ENCODE peak calls at places on chromosomes 3 and 15, in four cellular contexts. H, L, T and Z are unnamed samples.

GRCh38 chr3:173685471-173685870 is 287.9 kb downstream of the NLGN1 start:
- DNase-seq in H (no peak), L (no peak), T (no peak), Z (no peak)

GRCh38 chr3:67719333-67719732 is 64.9 kb upstream of the SUCLG2 start:
- DNase-seq in H (no peak), L (no peak), T (no peak), Z (no peak)

GRCh38 chr15:41492597-41493204 is 973 bp upstream of the ITPKA start:
- DNase-seq in H (no peak), L (peak), T (no peak), Z (no peak)

GRCh38 chr3:196694202-196694638 is 17.8 kb downstream of the CEP19 start:
- DNase-seq in H (no peak), L (no peak), T (no peak), Z (no peak)

GRCh38 chr3:49779378-49780079 is 6.8 kb downstream of the IP6K1 start:
- DNase-seq in H (no peak), L (no peak), T (no peak), Z (no peak)

GRCh38 chr3:145017959-145018358 is 1046.3 kb downstream of the DIPK2A start:
- DNase-seq in H (no peak), L (no peak), T (no peak), Z (no peak)

GRCh38 chr3:197518794-197519451 is 36.8 kb downstream of the BDH1 start:
- DNase-seq in H (no peak), L (no peak), T (no peak), Z (no peak)

GRCh38 chr3:194573680-194574437 is 59.4 kb downstream of the TMEM44 start:
- DNase-seq in H (peak), L (peak), T (no peak), Z (peak)

GRCh38 chr3:142992323-142992722 is 9.0 kb upstream of the U2SURP start:
- DNase-seq in H (no peak), L (no peak), T (no peak), Z (no peak)

GRCh38 chr3:192417012-192417411 is 310.3 kb downstream of the FGF12 start:
- DNase-seq in H (no peak), L (no peak), T (no peak), Z (no peak)

GRCh38 chr3:114686624-114687023 is 392.8 kb downstream of the TIGIT start:
- DNase-seq in H (no peak), L (no peak), T (no peak), Z (no peak)

GRCh38 chr15:42148808-42149492 is 7.5 kb downstream of the PLA2G4F start:
- DNase-seq in H (no peak), L (no peak), T (no peak), Z (no peak)

GRCh38 chr3:138032567-138032966 is 22.6 kb downstream of the CLDN18 start:
- DNase-seq in H (no peak), L (no peak), T (no peak), Z (no peak)

GRCh38 chr3:196867507-196868296 is at the start of gene SENP5:
- DNase-seq in H (peak), L (peak), T (peak), Z (peak)

GRCh38 chr3:141228385-141228784 is 3.2 kb upstream of the PXYLP1 start:
- DNase-seq in H (no peak), L (no peak), T (no peak), Z (no peak)

GRCh38 chr3:72892870-72893269 is 5.0 kb downstream of the GXYLT2 start:
- DNase-seq in H (peak), L (peak), T (no peak), Z (no peak)

GRCh38 chr3:139300416-139300815 is 43.4 kb upstream of the MRPS22 start:
- DNase-seq in H (no peak), L (no peak), T (no peak), Z (no peak)

GRCh38 chr3:49415931-49416601 is 3.8 kb downstream of the TCTA start:
- DNase-seq in H (no peak), L (no peak), T (no peak), Z (no peak)

GRCh38 chr3:170999737-171000242 is 26.7 kb downstream of the SLC2A2 start:
- DNase-seq in H (peak), L (no peak), T (no peak), Z (peak)

GRCh38 chr3:190003730-190004129 is 117.0 kb downstream of the P3H2 start:
- DNase-seq in H (no peak), L (no peak), T (no peak), Z (no peak)

GRCh38 chr3:195732951-195733350 is 12.2 kb downstream of the MUC20 start:
- DNase-seq in H (no peak), L (peak), T (no peak), Z (no peak)

GRCh38 chr3:150385296-150386242 is 22.5 kb upstream of the TSC22D2 start:
- DNase-seq in H (no peak), L (no peak), T (no peak), Z (no peak)

GRCh38 chr3:141255864-141256263 is 24.2 kb downstream of the PXYLP1 start:
- DNase-seq in H (no peak), L (no peak), T (no peak), Z (peak)

GRCh38 chr15:90765489-90765888 is 48.3 kb downstream of the BLM start:
- DNase-seq in H (no peak), L (no peak), T (no peak), Z (no peak)

GRCh38 chr15:59242649-59243048 is 36.0 kb downstream of the LDHAL6B start:
- DNase-seq in H (no peak), L (no peak), T (no peak), Z (no peak)

GRCh38 chr3:32018723-32019564 is 37.4 kb downstream of the ZNF860 start:
- DNase-seq in H (no peak), L (no peak), T (no peak), Z (no peak)
- TF ChIP-seq CTCF in H (peak), L (peak), T (peak), Z (peak)

GRCh38 chr15:63089260-63090043 is 32.2 kb upstream of the LACTB start:
- DNase-seq in H (peak), L (peak), T (peak), Z (no peak)
- H3K4me3 ChIP-seq in H (no peak), L (no peak), T (no peak), Z (no peak)

DNA sequence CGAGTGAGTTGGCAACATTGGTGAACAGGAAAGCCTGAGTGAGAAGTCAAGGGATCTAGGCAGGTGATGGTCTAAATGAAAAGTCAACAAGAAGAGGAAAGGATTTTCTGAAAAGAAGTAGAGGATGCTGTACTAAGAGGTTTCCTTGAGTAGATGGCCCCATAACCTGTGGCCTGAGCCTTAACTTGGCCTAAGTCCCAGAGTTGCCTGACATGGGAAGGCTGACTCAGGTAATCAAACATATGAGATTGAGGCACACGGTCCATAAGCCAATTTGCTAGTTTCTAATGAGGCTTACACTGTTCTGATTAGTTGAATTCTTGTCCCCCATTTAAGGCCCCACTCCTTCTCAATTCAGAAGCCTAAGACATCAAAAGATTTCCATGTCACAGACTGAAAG is 262.5 kb upstream of the LMCD1 start:
- DNase-seq in H (no peak), L (no peak), T (no peak), Z (peak)
- H3K27ac ChIP-seq in H (no peak), L (no peak), T (no peak), Z (no peak)

GRCh38 chr3:57597240-57597972 is at the start of gene ARF4:
- DNase-seq in H (peak), L (peak), T (peak), Z (peak)
- TF ChIP-seq CTCF in H (no peak), L (no peak), T (peak), Z (no peak)

DNA sequence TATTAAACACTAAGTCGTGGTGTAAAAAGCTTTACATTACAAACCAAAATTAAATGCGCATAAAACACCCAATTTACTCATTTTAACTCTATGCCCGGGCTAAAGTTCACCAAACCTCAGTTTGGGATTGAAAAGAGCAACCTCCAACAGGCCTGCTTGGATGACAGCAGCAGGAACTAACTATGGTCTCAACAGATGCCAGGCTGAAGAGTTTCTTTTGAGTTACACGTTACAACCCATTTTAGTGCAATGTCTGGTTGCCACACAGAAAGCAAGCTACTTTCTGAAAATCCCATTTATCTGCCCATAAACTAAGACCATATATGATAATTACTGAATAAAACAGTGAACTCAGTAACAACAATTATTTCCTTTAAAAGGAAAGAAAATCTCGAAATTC is 2.2 kb downstream of the SATB1 start:
- DNase-seq in H (no peak), L (no peak), T (no peak), Z (no peak)
- H3K4me3 ChIP-seq in H (peak), L (no peak), T (peak), Z (peak)

GRCh38 chr15:84079885-84080777 is 155.4 kb upstream of the GOLGA6L4 start:
- DNase-seq in H (peak), L (peak), T (peak), Z (peak)
- H3K27ac ChIP-seq in H (no peak), L (no peak), T (no peak), Z (no peak)

DNA sequence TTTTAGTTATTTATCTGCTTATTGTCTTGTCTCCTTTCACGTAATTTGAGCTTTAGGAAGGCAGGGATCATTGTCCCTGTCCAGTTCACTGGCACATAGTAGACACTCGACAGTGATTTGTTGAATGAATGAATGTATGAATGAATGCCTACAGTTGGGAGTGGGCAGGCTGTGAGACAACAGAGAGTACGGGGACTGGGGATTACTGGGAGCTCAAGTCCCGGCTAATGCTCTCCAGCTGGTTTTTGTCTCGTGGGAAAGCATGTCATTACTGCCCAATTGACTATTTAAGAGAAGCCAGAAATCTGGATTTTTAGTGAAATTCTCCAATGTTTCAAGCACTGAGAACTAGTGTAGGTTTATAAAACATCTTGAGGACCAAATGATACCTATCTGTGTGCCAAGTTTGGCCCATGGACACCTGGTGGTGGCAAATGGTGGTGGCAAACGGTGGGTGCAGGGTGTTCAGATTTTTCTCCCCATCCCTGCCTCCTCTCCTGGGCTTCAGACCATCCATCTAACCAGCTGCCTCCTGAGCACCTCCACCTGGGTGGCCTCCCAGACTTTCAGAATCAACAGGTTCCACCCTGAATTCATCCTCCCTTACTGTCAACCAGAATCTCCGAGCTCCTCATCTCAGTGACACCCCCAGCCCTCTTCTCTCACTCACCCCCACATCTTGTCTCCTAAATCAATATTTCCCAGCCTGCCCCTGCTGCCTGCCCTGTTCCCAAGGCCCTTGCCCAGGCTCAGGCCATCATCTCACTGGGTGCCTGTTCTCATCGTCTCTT is 36.2 kb upstream of the TRH start:
- DNase-seq in H (no peak), L (peak), T (no peak), Z (no peak)
- TF ChIP-seq CTCF in H (no peak), L (peak), T (peak), Z (no peak)

GRCh38 chr3:11154953-11155325 is 646 bp downstream of the HRH1 start:
- DNase-seq in H (no peak), L (peak), T (no peak), Z (no peak)
- H3K4me3 ChIP-seq in H (peak), L (peak), T (peak), Z (no peak)

DNA sequence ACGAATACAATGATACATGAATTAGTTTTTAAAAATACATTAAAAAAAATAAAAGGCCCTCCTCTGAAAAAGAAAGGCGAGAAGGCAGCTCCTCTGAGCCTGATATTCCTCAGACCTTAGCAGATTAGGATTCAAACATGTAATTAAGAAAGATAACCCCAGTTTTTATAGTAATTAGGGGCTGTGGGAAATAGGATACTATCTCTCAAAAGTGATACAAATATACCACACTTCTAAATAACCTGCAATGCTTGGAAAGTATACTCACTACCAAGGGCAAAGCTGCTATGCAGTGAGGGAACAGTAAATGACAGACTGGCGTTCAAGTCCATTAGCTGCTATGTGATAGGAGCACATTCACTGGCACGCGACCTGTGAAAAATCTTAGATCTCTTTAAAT is 445.1 kb downstream of the FOXP1 start:
- DNase-seq in H (no peak), L (no peak), T (no peak), Z (no peak)
- H3K27ac ChIP-seq in H (no peak), L (no peak), T (no peak), Z (no peak)

GRCh38 chr3:61631108-61631769 is 69.9 kb downstream of the PTPRG start:
- DNase-seq in H (no peak), L (no peak), T (no peak), Z (no peak)
- TF ChIP-seq CTCF in H (no peak), L (no peak), T (no peak), Z (no peak)